ENCODE peak calls at places on chromosomes 6 and 20, in ten cellular contexts. R, T, K, G, Q, B, C, O, F and A are unnamed samples.

GRCh38 chr6:88573971-88574370 is 389.4 kb downstream of the RNGTT start:
- DNase-seq in R (no peak), T (no peak), K (no peak), G (no peak), Q (no peak), B (no peak), C (no peak), O (no peak), F (no peak), A (no peak)

GRCh38 chr6:163438298-163438939 is 23.9 kb downstream of the QKI start:
- DNase-seq in R (peak), T (no peak), K (no peak), G (peak), Q (no peak), B (no peak), C (no peak), O (no peak), F (no peak), A (no peak)

GRCh38 chr6:12890171-12890790 is 173.7 kb downstream of the PHACTR1 start:
- DNase-seq in R (no peak), T (peak), K (no peak), G (peak), Q (no peak), B (no peak), C (peak), O (no peak), F (no peak), A (no peak)

GRCh38 chr20:50200482-50201104 is 10.0 kb downstream of the CEBPB start:
- DNase-seq in R (no peak), T (no peak), K (no peak), G (no peak), Q (no peak), B (no peak), C (no peak), O (no peak), F (no peak), A (no peak)

GRCh38 chr6:170436209-170436809 is 116.8 kb downstream of the PSMB1 start:
- DNase-seq in R (no peak), T (no peak), K (no peak), G (no peak), Q (no peak), B (no peak), C (no peak), O (no peak), F (no peak), A (no peak)

GRCh38 chr6:97497713-97498331 is 214.8 kb upstream of the MMS22L start:
- DNase-seq in R (peak), T (peak), K (peak), G (peak), Q (peak), B (peak), C (peak), O (peak), F (peak), A (peak)

GRCh38 chr20:16500197-16500596 is 73.1 kb downstream of the KIF16B start:
- DNase-seq in R (no peak), T (no peak), K (no peak), G (no peak), Q (no peak), B (no peak), C (no peak), O (no peak), F (no peak), A (no peak)

GRCh38 chr6:11043961-11044711 is at the start of gene ELOVL2:
- DNase-seq in R (peak), T (peak), K (no peak), G (peak), Q (no peak), B (peak), C (peak), O (peak), F (no peak), A (peak)

GRCh38 chr20:34525709-34526416 is 9.6 kb downstream of the DYNLRB1 start:
- DNase-seq in R (peak), T (no peak), K (peak), G (peak), Q (no peak), B (peak), C (peak), O (peak), F (peak), A (no peak)

GRCh38 chr6:120735641-120736040 is 598.6 kb downstream of the TBC1D32 start:
- DNase-seq in R (no peak), T (no peak), K (no peak), G (peak), Q (no peak), B (no peak), C (no peak), O (no peak), F (no peak), A (no peak)

GRCh38 chr6:42269553-42269952 is 51.9 kb upstream of the MRPS10 start:
- DNase-seq in R (no peak), T (no peak), K (no peak), G (no peak), Q (no peak), B (no peak), C (no peak), O (no peak), F (no peak), A (no peak)

GRCh38 chr6:85756982-85757381 is 114.3 kb upstream of the SYNCRIP start:
- DNase-seq in R (peak), T (no peak), K (peak), G (peak), Q (no peak), B (no peak), C (no peak), O (peak), F (no peak), A (no peak)

GRCh38 chr6:141677598-141678211 is 455.0 kb upstream of the GJE1 start:
- DNase-seq in R (peak), T (peak), K (no peak), G (peak), Q (no peak), B (no peak), C (peak), O (peak), F (no peak), A (no peak)

GRCh38 chr6:55758156-55758942 is 117.0 kb downstream of the BMP5 start:
- DNase-seq in R (peak), T (no peak), K (peak), G (peak), Q (no peak), B (no peak), C (peak), O (peak), F (no peak), A (no peak)

DNA sequence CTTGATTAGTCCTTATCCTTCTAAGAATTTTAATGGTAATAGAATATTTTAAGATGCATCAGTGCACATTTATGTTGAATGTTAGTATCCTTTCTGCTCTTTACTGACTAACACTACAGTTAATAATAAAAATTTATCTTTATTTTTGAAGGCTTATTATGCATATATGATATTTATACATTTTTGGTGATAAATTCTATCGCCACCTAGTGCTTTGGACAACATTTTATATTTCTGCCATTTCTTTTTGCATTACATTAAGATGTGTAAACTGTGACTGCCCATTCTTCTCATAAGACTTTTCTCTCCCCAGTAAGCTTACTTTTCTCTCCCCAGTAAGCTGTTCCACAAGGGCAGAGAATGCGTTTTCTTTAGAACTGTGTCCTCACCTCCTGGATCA is 252.3 kb downstream of the GRIK2 start:
- DNase-seq in R (no peak), T (no peak), K (no peak), G (no peak), Q (no peak), B (no peak), C (no peak), O (no peak), F (no peak), A (no peak)
- TF ChIP-seq CTCF in R (peak), T (no peak), K (no peak), G (no peak), Q (no peak), B (no peak), C (no peak), O (no peak), F (no peak), A (no peak)

GRCh38 chr6:155287762-155288161 is 23.9 kb downstream of the CLDN20 start:
- DNase-seq in R (no peak), T (no peak), K (no peak), G (no peak), Q (no peak), B (no peak), C (no peak), O (no peak), F (no peak), A (no peak)
- TF ChIP-seq CTCF in R (no peak), T (no peak), K (peak), G (no peak), Q (no peak), B (no peak), C (no peak), O (no peak), F (no peak), A (no peak)

GRCh38 chr20:62163986-62164762 is 18.7 kb upstream of the MTG2 start:
- DNase-seq in R (no peak), T (no peak), K (no peak), G (no peak), Q (no peak), B (no peak), C (no peak), O (no peak), F (no peak), A (no peak)
- TF ChIP-seq CTCF in R (no peak), T (no peak), K (no peak), G (no peak), Q (no peak), B (no peak), C (no peak), O (no peak), F (no peak), A (no peak)

GRCh38 chr20:48635791-48636267 is 192.0 kb downstream of the PREX1 start:
- DNase-seq in R (peak), T (peak), K (no peak), G (peak), Q (no peak), B (peak), C (peak), O (no peak), F (peak), A (peak)
- TF ChIP-seq CTCF in R (peak), T (peak), K (peak), G (peak), Q (peak), B (peak), C (peak), O (peak), F (peak), A (peak)

GRCh38 chr6:137806914-137807682 is 60.0 kb upstream of the TNFAIP3 start:
- DNase-seq in R (no peak), T (no peak), K (no peak), G (no peak), Q (no peak), B (no peak), C (no peak), O (no peak), F (no peak), A (no peak)
- TF ChIP-seq CTCF in R (no peak), T (no peak), K (no peak), G (no peak), Q (no peak), B (no peak), C (no peak), O (no peak), F (no peak), A (no peak)

GRCh38 chr20:63518946-63519764 is 1.4 kb upstream of the PPDPF start:
- DNase-seq in R (no peak), T (no peak), K (no peak), G (no peak), Q (no peak), B (no peak), C (peak), O (no peak), F (peak), A (no peak)

GRCh38 chr20:63519765-63520593 is 586 bp upstream of the PPDPF start:
- DNase-seq in R (peak), T (peak), K (no peak), G (peak), Q (no peak), B (no peak), C (peak), O (peak), F (no peak), A (peak)

GRCh38 chr20:63520594-63520938 is at the start of gene PPDPF:
- DNase-seq in R (peak), T (peak), K (no peak), G (peak), Q (no peak), B (peak), C (peak), O (peak), F (peak), A (peak)

GRCh38 chr20:63517376-63518309 is 2.9 kb upstream of the PPDPF start:
- DNase-seq in R (no peak), T (no peak), K (no peak), G (no peak), Q (no peak), B (no peak), C (no peak), O (no peak), F (peak), A (no peak)

DNA sequence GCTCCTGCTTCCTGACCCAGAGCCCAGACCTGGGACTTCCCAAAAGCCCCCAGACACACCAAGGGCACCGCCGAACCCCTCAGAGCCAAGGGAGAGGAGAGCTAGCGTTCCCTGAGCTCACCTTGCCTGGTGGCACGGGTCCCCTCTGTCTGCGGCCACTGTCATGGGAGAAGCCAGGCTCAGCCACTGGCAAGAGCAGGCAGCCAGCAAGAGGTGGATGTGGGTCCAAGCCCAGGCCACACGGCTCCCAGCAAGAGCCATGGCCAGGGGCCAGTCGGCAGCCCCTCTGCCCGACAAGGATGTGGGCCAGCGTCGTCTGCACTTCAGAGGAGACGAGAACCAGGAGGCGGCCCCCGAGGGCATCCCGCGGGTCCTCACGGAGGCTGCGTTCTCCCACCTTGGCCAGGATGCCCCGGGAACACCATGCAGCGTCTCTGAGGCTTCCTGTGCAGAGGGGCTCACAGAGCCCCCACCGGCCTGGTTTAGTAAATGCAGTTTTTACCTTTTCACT is 2.2 kb upstream of the PPDPF start:
- DNase-seq in R (no peak), T (no peak), K (no peak), G (no peak), Q (no peak), B (no peak), C (no peak), O (no peak), F (peak), A (no peak)
- TF ChIP-seq CTCF in R (peak), T (no peak), K (no peak), G (no peak), Q (no peak), B (no peak), C (no peak), O (no peak), F (no peak), A (peak)

GRCh38 chr6:157323114-157323923 is at the start of gene TMEM242:
- DNase-seq in R (peak), T (peak), K (peak), G (peak), Q (no peak), B (peak), C (peak), O (peak), F (peak), A (peak)
- TF ChIP-seq CTCF in R (no peak), T (peak), K (no peak), G (peak), Q (no peak), B (peak), C (no peak), O (peak), F (peak), A (peak)

DNA sequence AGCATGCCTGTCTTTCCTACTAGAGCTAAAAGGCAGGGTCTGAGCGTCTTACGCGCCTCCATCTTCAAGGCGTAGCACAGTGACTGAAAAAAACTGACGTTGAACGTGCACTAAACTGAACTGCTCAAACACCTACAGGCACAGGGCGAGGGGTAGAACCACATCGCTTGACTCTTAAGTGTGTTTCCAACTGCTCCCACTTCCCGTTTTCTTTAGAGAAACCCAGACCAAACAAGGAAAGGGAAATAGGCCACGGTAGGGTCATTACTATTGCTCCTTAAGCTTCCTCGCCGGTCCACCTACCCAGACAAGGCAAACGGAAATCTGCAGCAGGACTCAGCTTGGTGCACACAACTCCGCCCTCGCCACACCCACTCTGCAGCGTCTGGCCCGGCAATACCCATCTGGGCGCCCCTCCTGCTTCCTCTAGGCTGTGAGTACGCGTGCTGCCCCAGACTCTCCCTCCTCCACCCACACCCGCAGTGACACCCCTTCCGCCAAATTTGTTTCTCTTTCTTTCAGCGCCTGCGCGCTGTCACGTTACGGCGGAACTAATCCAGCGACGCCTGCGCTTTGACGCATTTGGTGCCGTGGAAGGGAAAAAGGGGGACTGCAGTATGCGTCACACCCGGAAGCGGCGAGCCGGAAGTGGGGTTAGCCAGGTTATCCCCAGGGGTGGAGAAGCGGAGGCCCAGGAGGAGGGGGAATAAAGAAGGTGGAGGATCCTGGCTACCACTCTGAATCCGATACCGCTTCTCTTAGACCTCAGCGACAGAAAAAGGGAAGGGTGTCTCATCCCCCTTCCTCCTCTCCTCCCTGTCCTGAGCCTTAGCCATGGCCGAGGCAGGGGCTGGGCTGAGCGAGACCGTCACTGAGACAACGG is at the start of gene PPP1R11:
- DNase-seq in R (peak), T (peak), K (peak), G (peak), Q (peak), B (peak), C (peak), O (peak), F (peak), A (peak)
- TF ChIP-seq CTCF in R (no peak), T (no peak), K (no peak), G (no peak), Q (no peak), B (no peak), C (no peak), O (no peak), F (no peak), A (no peak)

DNA sequence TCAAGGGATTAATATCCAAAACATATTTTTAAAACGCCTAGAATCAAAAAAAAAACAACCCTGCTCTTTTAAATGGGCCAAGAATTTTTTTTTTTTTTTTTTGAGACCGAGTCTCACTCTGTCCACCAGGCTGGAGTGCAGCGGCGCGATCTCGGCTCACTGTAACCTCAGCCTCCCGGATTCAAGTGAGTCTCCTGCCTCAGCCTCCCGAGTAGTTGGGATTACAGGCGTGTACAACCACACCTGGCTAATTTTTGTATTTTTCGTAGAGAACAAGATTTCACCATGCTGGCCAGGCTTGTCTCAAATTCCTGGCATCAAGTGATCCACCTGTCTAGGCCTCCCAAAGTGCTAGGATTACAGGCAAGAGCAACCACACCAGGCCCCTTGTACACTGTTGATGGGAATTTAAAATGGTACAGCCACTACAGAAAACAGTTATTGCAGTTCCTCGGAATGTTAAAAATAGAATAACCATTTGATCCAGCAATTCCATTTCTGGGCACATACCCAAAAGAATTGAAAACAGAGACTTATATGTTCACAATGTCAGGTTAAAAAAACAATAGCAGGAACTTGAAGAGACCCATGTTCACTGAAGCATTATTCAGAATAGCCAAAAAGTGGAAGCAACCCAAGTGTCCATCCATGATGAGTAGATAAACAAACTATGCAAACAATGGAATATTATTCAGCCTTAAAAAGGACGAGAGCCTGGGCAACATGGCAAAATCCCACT is 3.1 kb upstream of the MYL9 start:
- DNase-seq in R (peak), T (no peak), K (no peak), G (no peak), Q (no peak), B (peak), C (no peak), O (no peak), F (no peak), A (no peak)
- TF ChIP-seq CTCF in R (no peak), T (no peak), K (no peak), G (no peak), Q (no peak), B (no peak), C (no peak), O (no peak), F (no peak), A (no peak)

GRCh38 chr6:188821-189655 is 103.2 kb upstream of the DUSP22 start:
- DNase-seq in R (peak), T (peak), K (peak), G (peak), Q (peak), B (peak), C (peak), O (peak), F (peak), A (peak)

GRCh38 chr6:191487-192312 is 100.6 kb upstream of the DUSP22 start:
- DNase-seq in R (no peak), T (no peak), K (no peak), G (no peak), Q (no peak), B (no peak), C (no peak), O (no peak), F (no peak), A (no peak)

GRCh38 chr6:192313-192664 is 100.0 kb upstream of the DUSP22 start:
- DNase-seq in R (no peak), T (no peak), K (no peak), G (no peak), Q (no peak), B (no peak), C (no peak), O (no peak), F (no peak), A (no peak)

GRCh38 chr6:189676-190075 is 102.6 kb upstream of the DUSP22 start:
- DNase-seq in R (no peak), T (no peak), K (no peak), G (no peak), Q (no peak), B (no peak), C (no peak), O (no peak), F (no peak), A (no peak)

GRCh38 chr6:190596-191395 is 101.5 kb upstream of the DUSP22 start:
- DNase-seq in R (no peak), T (peak), K (no peak), G (peak), Q (no peak), B (no peak), C (no peak), O (no peak), F (no peak), A (no peak)
- TF ChIP-seq CTCF in R (no peak), T (no peak), K (no peak), G (peak), Q (no peak), B (no peak), C (no peak), O (no peak), F (no peak), A (peak)